ENCODE peak calls at places on chromosomes 4 and X, in four cellular contexts. Z is stimulated activated CD8-positive, alpha-beta memory T cell treated with anti-CD3 and anti-CD28 coated beads, Interleukin-7, amount 100 ng/mL, for 4 hours; S is lower lobe of right lung; Q is GM10248. U is an unnamed sample.

GRCh38 chr4:6909113-6909969 is at the start of gene TBC1D14:
- DNase-seq in Z (peak), S (peak), Q (peak), U (peak)

GRCh38 chr4:186190456-186191265 is 706 bp upstream of the CYP4V2 start:
- DNase-seq in Z (peak), S (no peak), Q (peak), U (peak)

GRCh38 chr4:83234902-83235644 is 49.5 kb downstream of the COQ2 start:
- DNase-seq in Q (no peak), S (no peak), Z (no peak), U (no peak)

GRCh38 chr4:186719925-186720694 is 3.5 kb downstream of the FAT1 start:
- DNase-seq in S (no peak), Q (no peak), Z (no peak), U (peak)

GRCh38 chrX:154967603-154968002 is 54.9 kb downstream of the F8 start:
- DNase-seq in Q (no peak), S (no peak), Z (no peak), U (no peak)

GRCh38 chr4:87066403-87067119 is 131.8 kb downstream of the AFF1 start:
- DNase-seq in Z (no peak), Q (no peak), S (no peak), U (no peak)

GRCh38 chrX:155028749-155029360 is 2.2 kb downstream of the FUNDC2 start:
- DNase-seq in Q (no peak), Z (no peak), S (no peak), U (no peak)

GRCh38 chr4:61520688-61521160 is 320.6 kb downstream of the ADGRL3 start:
- DNase-seq in Q (no peak), S (no peak), Z (no peak), U (no peak)

GRCh38 chrX:12975670-12975965 is 708 bp downstream of the TMSB4X start:
- DNase-seq in Z (no peak), Q (peak), S (peak), U (no peak)

GRCh38 chr4:79597266-79597665 is 189.2 kb upstream of the GK2 start:
- DNase-seq in Q (no peak), S (no peak), Z (no peak), U (no peak)

GRCh38 chr4:76279462-76279861 is 27.1 kb upstream of the STBD1 start:
- DNase-seq in S (no peak), Q (no peak), Z (peak), U (peak)